ENCODE peak calls at places on chromosomes 16 and 17, in eight cellular contexts. O is T-helper 17 cell, I is astrocyte of the hippocampus, V is ACHN, C is fibroblast of the conjunctiva, P is astrocyte, D is T-helper 9 cell, Y is iPS DF 6.9. T is an unnamed sample.
A peak's percentile ranks its signal among the peaks of the same experiment; 100 is the strongest.

GRCh38 chr16:10988164-10988803 is 43.9 kb downstream of the CLEC16A start:
- DNase-seq in D (no peak), I (no peak), Y (no peak), V (peak; percentile 31), O (no peak), C (no peak), P (no peak), T (no peak)

GRCh38 chr17:5950871-5951270 is 119.3 kb upstream of the WSCD1 start:
- DNase-seq in V (no peak), D (no peak), Y (no peak), P (no peak), I (no peak), O (no peak), C (no peak), T (no peak)

GRCh38 chr17:75109047-75109406 is 742 bp upstream of the ARMC7 start:
- DNase-seq in O (no peak), P (no peak), D (no peak), I (no peak), V (no peak), Y (no peak), C (no peak), T (no peak)

GRCh38 chr17:38789185-38789584 is 10.2 kb downstream of the PIP4K2B start:
- DNase-seq in D (no peak), O (no peak), Y (no peak), P (no peak), V (no peak), C (peak; percentile 49), I (no peak), T (no peak)

GRCh38 chr16:67967956-67968439 is 439 bp downstream of the SLC12A4 start:
- DNase-seq in D (peak; percentile 28), P (no peak), V (peak; percentile 57), I (peak; percentile 68), O (peak; percentile 18), C (no peak), Y (no peak), T (no peak)

GRCh38 chr16:22813946-22814325 is at the start of gene HS3ST2:
- DNase-seq in V (no peak), C (no peak), I (peak; percentile 29), P (no peak), Y (no peak), D (no peak), O (no peak), T (no peak)

GRCh38 chr16:9518054-9518453 is 426.6 kb downstream of the HAPSTR1 start:
- DNase-seq in I (no peak), C (no peak), D (no peak), Y (no peak), P (no peak), V (no peak), O (no peak), T (no peak)

GRCh38 chr16:22901563-22901962 is 87.6 kb downstream of the HS3ST2 start:
- DNase-seq in V (no peak), C (no peak), P (no peak), O (no peak), D (no peak), I (no peak), Y (no peak), T (no peak)

GRCh38 chr16:55294129-55294528 is 29.9 kb upstream of the IRX6 start:
- DNase-seq in P (no peak), I (no peak), V (peak; percentile 28), O (no peak), D (no peak), Y (no peak), C (no peak), T (no peak)

GRCh38 chr17:75679706-75680201 is 12.6 kb downstream of the SAP30BP start:
- DNase-seq in D (no peak), O (no peak), I (peak; percentile 70), C (no peak), Y (no peak), V (peak; percentile 41), P (no peak), T (no peak)

GRCh38 chr17:76888661-76889060 is 20.5 kb downstream of the MGAT5B start:
- DNase-seq in P (no peak), Y (no peak), C (no peak), I (no peak), D (no peak), V (no peak), O (no peak), T (no peak)

GRCh38 chr16:25692734-25693508 is 1.2 kb downstream of the HS3ST4 start:
- DNase-seq in Y (no peak), V (no peak), C (no peak), D (no peak), I (peak; percentile 16), P (no peak), O (no peak), T (no peak)

GRCh38 chr17:9529033-9529748 is 46.4 kb downstream of the STX8 start:
- DNase-seq in I (peak; percentile 64), O (no peak), D (no peak), Y (no peak), V (peak; percentile 40), C (peak; percentile 26), P (peak; percentile 41), T (no peak)

GRCh38 chr16:31700530-31701388 is 172.8 kb upstream of the ZNF267 start:
- DNase-seq in I (peak; percentile 82), Y (no peak), D (peak; percentile 82), C (no peak), O (peak; percentile 75), V (peak; percentile 70), P (peak; percentile 49), T (peak; percentile 84)

GRCh38 chr16:73768786-73769203 is 527.8 kb upstream of the PSMD7 start:
- DNase-seq in C (no peak), Y (no peak), D (no peak), P (no peak), I (no peak), O (no peak), V (no peak), T (no peak)

GRCh38 chr17:17495448-17496188 is 577 bp downstream of the RASD1 start:
- DNase-seq in Y (no peak), I (no peak), C (no peak), D (peak; percentile 10), O (peak; percentile 9), P (peak; percentile 47), V (no peak), T (no peak)

T was measured in effector CD8-positive, alpha-beta T cell.